ENCODE peak calls at places on chromosomes 4 and X, in ten cellular contexts. T is endothelial cell, Z is mucosa of descending colon, N is fibroblast of mammary gland, R is WTC11, P is NB4, M is A549, Y is bronchial epithelial cell, F is tibial artery, L is MCF 10A. V is an unnamed sample.

GRCh38 chr4:38188631-38189101 is 228.5 kb downstream of the PTTG2 start:
- DNase-seq in N (peak), F (no peak), P (no peak), T (no peak), M (no peak), Y (peak), Z (peak), R (no peak), L (peak), V (no peak)

GRCh38 chrX:3166670-3167455 is 125.6 kb downstream of the ARSF start:
- DNase-seq in F (no peak), Z (no peak), N (no peak), P (no peak), L (no peak), M (no peak), Y (no peak), R (no peak), T (no peak), V (no peak)

GRCh38 chr4:7127591-7127990 is 59.7 kb upstream of the GRPEL1 start:
- DNase-seq in F (no peak), Z (no peak), T (no peak), R (no peak), L (no peak), M (no peak), N (no peak), P (no peak), Y (no peak), V (no peak)

GRCh38 chrX:40008841-40009461 is 88.8 kb downstream of the BCOR start:
- DNase-seq in R (peak), M (no peak), N (no peak), T (no peak), Z (peak), Y (no peak), P (peak), F (no peak), L (no peak), V (no peak)

GRCh38 chr4:7725951-7726350 is 213.7 kb downstream of the AFAP1 start:
- DNase-seq in Y (peak), M (no peak), Z (no peak), P (no peak), F (no peak), T (no peak), R (no peak), N (peak), L (peak), V (no peak)

GRCh38 chrX:9790866-9791265 is 4.6 kb downstream of the SHROOM2 start:
- DNase-seq in T (no peak), L (no peak), P (no peak), F (no peak), M (no peak), Y (peak), N (no peak), Z (no peak), R (no peak), V (no peak)

GRCh38 chr4:89136525-89136924 is 25.2 kb downstream of the TIGD2 start:
- DNase-seq in Z (no peak), Y (peak), L (no peak), N (peak), T (no peak), R (no peak), P (no peak), F (no peak), M (peak), V (no peak)

GRCh38 chr4:39427477-39428119 is 20.9 kb downstream of the KLB start:
- DNase-seq in Y (peak), R (no peak), F (no peak), P (peak), Z (no peak), N (no peak), T (no peak), M (no peak), L (no peak), V (no peak)

GRCh38 chrX:10797493-10797892 is 177.1 kb upstream of the MID1 start:
- DNase-seq in Y (peak), T (no peak), Z (no peak), L (no peak), F (no peak), N (peak), R (no peak), M (peak), P (no peak), V (no peak)

GRCh38 chr4:39446842-39447573 is 11.7 kb downstream of the RPL9 start:
- DNase-seq in Y (peak), Z (peak), N (peak), T (peak), P (peak), L (no peak), R (peak), M (no peak), F (peak), V (peak)

GRCh38 chr4:70721747-70722146 is at the start of gene RUFY3:
- DNase-seq in R (no peak), N (peak), Z (no peak), F (peak), Y (no peak), T (no peak), L (no peak), P (no peak), M (no peak), V (no peak)

GRCh38 chrX:73768886-73769285 is 205.9 kb downstream of the CHIC1 start:
- DNase-seq in P (no peak), R (no peak), Y (no peak), N (no peak), Z (no peak), F (no peak), M (no peak), T (no peak), L (no peak), V (no peak)

GRCh38 chr4:165330666-165331065 is 3.2 kb downstream of the MSMO1 start:
- DNase-seq in R (no peak), M (no peak), P (no peak), T (no peak), L (no peak), Y (no peak), Z (no peak), F (no peak), N (no peak), V (no peak)

GRCh38 chrX:13669246-13669689 is 16.3 kb downstream of the TCEANC start:
- DNase-seq in L (peak), R (no peak), P (peak), N (peak), Z (peak), T (no peak), M (peak), Y (peak), F (peak), V (peak)

GRCh38 chr4:103410401-103410800 is 212.3 kb upstream of the CENPE start:
- DNase-seq in M (no peak), R (no peak), T (no peak), F (no peak), L (no peak), Y (peak), N (no peak), P (no peak), Z (no peak), V (no peak)

GRCh38 chr4:53682196-53682595 is 90.9 kb upstream of the LNX1 start:
- DNase-seq in P (no peak), L (no peak), M (no peak), Y (no peak), R (no peak), T (no peak), F (no peak), Z (no peak), N (peak), V (no peak)

GRCh38 chrX:39418936-39419659 is 617.8 kb downstream of the MID1IP1 start:
- DNase-seq in M (no peak), R (no peak), L (no peak), F (no peak), Z (no peak), Y (no peak), P (no peak), T (no peak), N (no peak), V (no peak)

GRCh38 chr4:159159611-159160010 is 56.7 kb downstream of the RAPGEF2 start:
- DNase-seq in P (no peak), Z (no peak), T (no peak), R (no peak), Y (no peak), N (no peak), L (no peak), F (no peak), M (no peak), V (no peak)

GRCh38 chr4:153222162-153222789 is 18.0 kb downstream of the TRIM2 start:
- DNase-seq in M (no peak), N (peak), Z (peak), Y (peak), T (peak), F (peak), P (no peak), L (peak), R (peak), V (peak)

GRCh38 chr4:188869581-188869980 is 730.3 kb downstream of the TRIML1 start:
- DNase-seq in R (no peak), N (peak), Z (no peak), T (no peak), Y (no peak), L (peak), M (no peak), F (no peak), P (no peak), V (no peak)

GRCh38 chr4:47816748-47817147 is 21.1 kb downstream of the CORIN start:
- DNase-seq in Y (no peak), P (peak), F (no peak), L (no peak), T (no peak), Z (no peak), R (no peak), N (no peak), M (no peak), V (no peak)

GRCh38 chr4:113398441-113399143 is 349.1 kb downstream of the ANK2 start:
- DNase-seq in T (no peak), N (no peak), R (no peak), P (no peak), Y (peak), F (no peak), Z (no peak), M (no peak), L (no peak), V (no peak)

GRCh38 chrX:13220916-13221315 is 98.9 kb downstream of the ATXN3L start:
- DNase-seq in Z (peak), N (peak), Y (peak), T (no peak), L (peak), F (no peak), P (no peak), R (no peak), M (no peak), V (no peak)

GRCh38 chr4:129526812-129527211 is 430.9 kb downstream of the C4orf33 start:
- DNase-seq in M (peak), R (no peak), L (peak), Z (no peak), N (peak), Y (peak), T (no peak), P (peak), F (no peak), V (no peak)

GRCh38 chrX:50211510-50211909 is 6.9 kb downstream of the CCNB3 start:
- DNase-seq in T (peak), Y (peak), P (peak), R (peak), Z (peak), F (no peak), M (peak), L (peak), N (peak), V (no peak)

GRCh38 chrX:120660638-120661037 is 30.8 kb upstream of the C1GALT1C1 start:
- DNase-seq in M (no peak), L (peak), F (no peak), T (no peak), P (no peak), Z (peak), R (no peak), N (no peak), Y (peak), V (no peak)

GRCh38 chr4:122045533-122045932 is 93.7 kb upstream of the TRPC3 start:
- DNase-seq in P (no peak), M (peak), Z (peak), R (no peak), N (peak), T (no peak), Y (peak), F (no peak), L (peak), V (no peak)

GRCh38 chrX:102765794-102766193 is 45.3 kb downstream of the GPRASP3 start:
- DNase-seq in N (peak), T (no peak), L (peak), Z (no peak), F (no peak), M (peak), Y (peak), R (no peak), P (no peak), V (no peak)

GRCh38 chr4:16532240-16532990 is 306.1 kb upstream of the TAPT1 start:
- DNase-seq in Y (peak), F (peak), L (peak), T (no peak), M (no peak), P (peak), N (peak), Z (no peak), R (no peak), V (peak)

DNA sequence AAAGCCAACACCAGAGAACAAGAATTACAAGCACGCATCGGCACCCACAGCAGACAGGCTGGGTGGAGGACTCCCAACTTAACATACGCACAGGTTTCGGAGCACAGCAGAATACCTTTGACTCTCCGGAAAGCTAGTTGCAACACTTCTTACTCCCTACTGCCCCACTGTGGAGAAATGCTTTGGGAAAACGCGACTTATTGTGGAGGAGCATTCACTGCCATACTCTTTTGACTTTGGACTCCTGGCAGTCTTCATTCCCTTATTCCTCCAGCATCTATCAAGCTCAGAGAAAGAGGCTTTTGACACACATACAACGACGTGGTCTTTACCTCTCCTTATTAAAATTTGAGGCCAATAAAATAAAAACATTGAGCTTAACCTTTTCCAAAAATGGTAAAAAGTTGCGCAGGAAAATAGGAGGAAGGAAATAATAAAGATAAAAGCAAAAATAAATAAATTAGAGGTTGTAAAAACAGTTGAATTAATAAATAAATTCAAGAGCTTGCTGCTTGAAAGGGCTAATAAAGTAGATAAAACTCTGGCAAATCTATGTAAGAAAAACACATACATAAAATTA is 41.4 kb upstream of the GPC3 start:
- DNase-seq in T (peak), Y (peak), L (peak), F (peak), R (peak), M (peak), Z (peak), N (peak), P (peak), V (no peak)
- TF ChIP-seq CTCF in T (peak), Y (peak), L (peak), F (peak), R (no peak), M (peak), Z (no peak), N (peak), P (peak), V (peak)

GRCh38 chr4:32349026-32349425 is 1628.9 kb downstream of the PCDH7 start:
- DNase-seq in T (no peak), M (no peak), P (no peak), L (no peak), R (no peak), Y (no peak), Z (no peak), F (no peak), N (no peak), V (no peak)
- TF ChIP-seq CTCF in T (no peak), M (no peak), P (no peak), L (no peak), R (no peak), Y (no peak), Z (no peak), F (no peak), N (no peak), V (no peak)

GRCh38 chrX:151151668-151152267 is 24.6 kb upstream of the GPR50 start:
- DNase-seq in Z (peak), Y (peak), F (peak), N (peak), T (no peak), M (peak), R (peak), P (peak), L (peak), V (no peak)
- TF ChIP-seq CTCF in Z (peak), Y (peak), F (peak), N (peak), T (peak), M (peak), R (peak), P (peak), L (peak), V (peak)

GRCh38 chrX:21748235-21748634 is 9.7 kb downstream of the SMPX start:
- DNase-seq in Z (no peak), L (no peak), P (no peak), N (no peak), R (no peak), T (no peak), M (no peak), Y (no peak), F (no peak), V (no peak)

GRCh38 chrX:21744060-21744459 is 13.9 kb downstream of the SMPX start:
- DNase-seq in L (no peak), N (no peak), P (no peak), F (no peak), Y (no peak), R (no peak), T (no peak), M (no peak), Z (no peak), V (no peak)

GRCh38 chrX:21747523-21747922 is 10.4 kb downstream of the SMPX start:
- DNase-seq in N (no peak), Z (peak), R (no peak), M (no peak), T (no peak), Y (no peak), L (no peak), P (no peak), F (no peak), V (no peak)

GRCh38 chrX:21744721-21745120 is 13.2 kb downstream of the SMPX start:
- DNase-seq in M (no peak), R (no peak), T (no peak), Y (no peak), F (no peak), P (no peak), L (no peak), N (no peak), Z (no peak), V (no peak)

DNA sequence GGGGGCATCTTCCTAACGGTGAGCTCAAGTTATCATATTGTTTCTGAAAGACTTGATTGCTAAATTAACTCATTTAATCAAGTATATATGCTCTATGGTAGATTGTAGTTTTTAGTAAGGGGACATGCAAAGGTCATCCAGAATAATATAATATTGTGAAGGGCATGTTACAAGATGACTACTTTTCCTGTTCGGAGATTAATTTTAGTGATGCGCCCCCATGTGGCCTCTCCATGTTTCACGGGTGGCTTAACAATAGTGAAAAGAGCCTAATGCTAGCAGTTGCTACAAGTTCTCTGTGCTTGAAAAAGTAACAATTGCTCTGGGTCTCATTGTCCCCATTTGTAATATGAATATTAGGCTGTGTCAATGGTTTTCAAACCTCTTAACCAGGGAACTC is 12.2 kb downstream of the SMPX start:
- DNase-seq in Z (peak), T (peak), M (peak), R (peak), N (peak), Y (no peak), L (peak), P (peak), F (peak), V (no peak)
- TF ChIP-seq CTCF in Z (peak), T (peak), M (peak), R (no peak), N (peak), Y (peak), L (peak), P (peak), F (peak), V (peak)

GRCh38 chrX:133045986-133046385 is 50.9 kb downstream of the USP26 start:
- DNase-seq in Z (peak), P (peak), Y (peak), R (no peak), M (no peak), N (peak), L (peak), F (no peak), T (peak), V (no peak)
- TF ChIP-seq CTCF in Z (no peak), P (no peak), Y (peak), R (no peak), M (peak), N (peak), L (peak), F (peak), T (no peak), V (no peak)

GRCh38 chr4:40916880-40917279 is 167.1 kb downstream of the NSUN7 start:
- DNase-seq in M (peak), Y (no peak), R (peak), L (peak), Z (peak), P (peak), N (peak), F (peak), T (peak), V (no peak)
- TF ChIP-seq CTCF in M (no peak), Y (peak), R (peak), L (peak), Z (no peak), P (peak), N (peak), F (peak), T (no peak), V (no peak)

DNA sequence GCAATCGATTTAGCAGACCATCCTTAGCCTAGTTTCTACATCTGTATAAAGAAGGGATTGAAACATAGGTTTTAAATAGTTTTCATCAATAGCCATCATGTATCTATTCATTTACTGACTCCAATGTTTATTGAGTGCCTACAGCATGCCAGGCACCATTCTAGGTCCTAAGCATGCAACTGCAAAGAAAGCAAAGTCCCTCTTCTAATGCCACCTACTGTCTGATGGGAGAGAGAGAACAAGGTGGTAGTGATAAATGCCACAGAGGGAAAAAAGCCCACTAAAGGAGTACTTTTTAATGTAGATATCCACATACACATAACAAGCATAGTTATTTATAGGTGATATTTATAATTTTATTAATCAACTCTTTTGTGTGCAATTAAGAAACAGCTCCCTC is 67.6 kb upstream of the PPARGC1A start:
- DNase-seq in T (no peak), R (no peak), N (no peak), M (no peak), F (no peak), Z (no peak), Y (no peak), L (no peak), P (no peak), V (no peak)
- TF ChIP-seq CTCF in T (no peak), R (no peak), N (no peak), M (no peak), F (no peak), Z (no peak), Y (no peak), L (no peak), P (no peak), V (no peak)

DNA sequence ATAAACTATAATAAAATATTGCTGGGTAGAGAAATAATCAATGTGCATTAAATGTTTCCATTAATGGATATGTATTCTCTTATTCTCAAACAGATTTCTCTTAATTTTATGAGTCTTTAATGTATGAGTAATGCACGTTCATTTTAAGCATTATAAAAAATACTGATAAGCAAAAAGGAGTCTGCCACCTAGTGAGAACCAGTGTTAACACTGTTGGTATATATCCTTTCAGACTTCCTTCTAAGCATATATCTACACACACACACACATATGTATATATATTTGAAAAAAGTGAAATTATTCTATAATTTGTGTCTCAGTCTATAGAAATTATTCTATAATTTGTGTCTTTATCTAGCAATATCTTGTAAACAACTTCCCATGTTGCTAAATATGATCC is 49.9 kb upstream of the MTMR1 start:
- DNase-seq in Z (no peak), L (peak), R (no peak), T (no peak), N (peak), M (no peak), F (no peak), P (no peak), Y (peak), V (no peak)
- TF ChIP-seq CTCF in Z (no peak), L (peak), R (no peak), T (no peak), N (peak), M (peak), F (no peak), P (no peak), Y (no peak), V (no peak)

GRCh38 chr4:139866270-139866962 is 200.8 kb downstream of the MGST2 start:
- DNase-seq in F (no peak), M (no peak), N (no peak), L (no peak), Z (peak), T (no peak), Y (no peak), P (no peak), R (no peak), V (no peak)
- TF ChIP-seq CTCF in F (no peak), M (no peak), N (no peak), L (no peak), Z (no peak), T (no peak), Y (no peak), P (no peak), R (no peak), V (no peak)

V was measured in right atrium auricular region.